ENCODE peak calls at places on chromosome 2, in five cellular contexts. One of them, this sample, is unnamed.

GRCh38 chr2:195535911-195536522 is 121.0 kb upstream of the SLC39A10 start:
- DNase-seq in lower leg skin: peak
- DNase-seq in cardiac fibroblast: no peak
- DNase-seq in BE2C: no peak
- DNase-seq in astrocyte of the spinal cord: no peak
- DNase-seq in this sample: no peak

GRCh38 chr2:56410140-56410539 is 226.3 kb downstream of the CCDC85A start:
- DNase-seq in lower leg skin: no peak
- DNase-seq in cardiac fibroblast: no peak
- DNase-seq in BE2C: no peak
- DNase-seq in astrocyte of the spinal cord: no peak
- DNase-seq in this sample: peak

GRCh38 chr2:85106489-85107180 is 26.6 kb upstream of the TCF7L1 start:
- DNase-seq in lower leg skin: no peak
- DNase-seq in cardiac fibroblast: peak
- DNase-seq in BE2C: no peak
- DNase-seq in astrocyte of the spinal cord: no peak
- DNase-seq in this sample: peak

GRCh38 chr2:235219048-235219447 is 267.2 kb downstream of the SH3BP4 start:
- DNase-seq in lower leg skin: no peak
- DNase-seq in cardiac fibroblast: no peak
- DNase-seq in BE2C: no peak
- DNase-seq in astrocyte of the spinal cord: no peak
- DNase-seq in this sample: no peak

GRCh38 chr2:46653539-46653938 is 174.2 kb downstream of the TMEM247 start:
- DNase-seq in lower leg skin: no peak
- DNase-seq in cardiac fibroblast: peak
- DNase-seq in astrocyte of the spinal cord: no peak
- DNase-seq in BE2C: no peak
- DNase-seq in this sample: no peak

GRCh38 chr2:203811491-203812221 is 55.9 kb upstream of the CTLA4 start:
- DNase-seq in lower leg skin: peak
- DNase-seq in cardiac fibroblast: peak
- DNase-seq in BE2C: no peak
- DNase-seq in astrocyte of the spinal cord: peak
- DNase-seq in this sample: peak

GRCh38 chr2:4628931-4629565 is 925.7 kb downstream of the DCDC2C start:
- DNase-seq in astrocyte of the spinal cord: no peak
- DNase-seq in lower leg skin: no peak
- DNase-seq in BE2C: no peak
- DNase-seq in cardiac fibroblast: no peak
- DNase-seq in this sample: no peak

GRCh38 chr2:176423819-176424218 is 154.6 kb downstream of the MTX2 start:
- DNase-seq in BE2C: no peak
- DNase-seq in cardiac fibroblast: no peak
- DNase-seq in lower leg skin: no peak
- DNase-seq in astrocyte of the spinal cord: no peak
- DNase-seq in this sample: no peak

GRCh38 chr2:11417946-11418585 is 47.9 kb downstream of the E2F6 start:
- DNase-seq in lower leg skin: no peak
- DNase-seq in astrocyte of the spinal cord: no peak
- DNase-seq in BE2C: no peak
- DNase-seq in cardiac fibroblast: no peak
- DNase-seq in this sample: peak

GRCh38 chr2:172829229-172829628 is 93.6 kb downstream of the RAPGEF4 start:
- DNase-seq in lower leg skin: no peak
- DNase-seq in cardiac fibroblast: peak
- DNase-seq in astrocyte of the spinal cord: peak
- DNase-seq in BE2C: no peak
- DNase-seq in this sample: peak

GRCh38 chr2:144431384-144431783 is 88.5 kb downstream of the ZEB2 start:
- DNase-seq in cardiac fibroblast: no peak
- DNase-seq in lower leg skin: no peak
- DNase-seq in astrocyte of the spinal cord: no peak
- DNase-seq in BE2C: no peak
- DNase-seq in this sample: no peak

GRCh38 chr2:161379740-161380139 is 36.4 kb upstream of the TBR1 start:
- DNase-seq in BE2C: no peak
- DNase-seq in lower leg skin: no peak
- DNase-seq in astrocyte of the spinal cord: no peak
- DNase-seq in cardiac fibroblast: no peak
- DNase-seq in this sample: no peak

GRCh38 chr2:11796190-11797171 is 50.0 kb downstream of the LPIN1 start:
- DNase-seq in lower leg skin: peak
- DNase-seq in cardiac fibroblast: peak
- DNase-seq in astrocyte of the spinal cord: no peak
- DNase-seq in BE2C: no peak
- DNase-seq in this sample: no peak

GRCh38 chr2:36387258-36387916 is 31.8 kb downstream of the CRIM1 start:
- DNase-seq in cardiac fibroblast: no peak
- DNase-seq in lower leg skin: no peak
- DNase-seq in BE2C: no peak
- DNase-seq in astrocyte of the spinal cord: no peak
- DNase-seq in this sample: no peak

GRCh38 chr2:54208364-54209240 is 47.4 kb downstream of the TSPYL6 start:
- DNase-seq in astrocyte of the spinal cord: peak
- DNase-seq in BE2C: no peak
- DNase-seq in cardiac fibroblast: peak
- DNase-seq in lower leg skin: no peak
- DNase-seq in this sample: no peak

GRCh38 chr2:207511851-207512250 is 17.9 kb upstream of the CREB1 start:
- DNase-seq in BE2C: no peak
- DNase-seq in astrocyte of the spinal cord: no peak
- DNase-seq in lower leg skin: no peak
- DNase-seq in cardiac fibroblast: peak
- DNase-seq in this sample: peak

GRCh38 chr2:98027535-98027934 is 31.8 kb upstream of the TMEM131 start:
- DNase-seq in BE2C: no peak
- DNase-seq in astrocyte of the spinal cord: no peak
- DNase-seq in lower leg skin: no peak
- DNase-seq in cardiac fibroblast: no peak
- DNase-seq in this sample: no peak

GRCh38 chr2:141610564-141610963 is 520.3 kb downstream of the LRP1B start:
- DNase-seq in lower leg skin: no peak
- DNase-seq in astrocyte of the spinal cord: no peak
- DNase-seq in BE2C: no peak
- DNase-seq in cardiac fibroblast: no peak
- DNase-seq in this sample: no peak

GRCh38 chr2:80304522-80304878 is at the start of gene LRRTM1:
- DNase-seq in lower leg skin: no peak
- DNase-seq in BE2C: peak
- DNase-seq in astrocyte of the spinal cord: no peak
- DNase-seq in cardiac fibroblast: peak
- DNase-seq in this sample: peak
- H3K4me3 ChIP-seq in lower leg skin: no peak
- H3K4me3 ChIP-seq in BE2C: peak
- H3K4me3 ChIP-seq in astrocyte of the spinal cord: no peak
- H3K4me3 ChIP-seq in cardiac fibroblast: peak
- H3K4me3 ChIP-seq in this sample: no peak

GRCh38 chr2:178193823-178194599 is at the start of gene OSBPL6:
- DNase-seq in lower leg skin: peak
- DNase-seq in astrocyte of the spinal cord: peak
- DNase-seq in cardiac fibroblast: peak
- DNase-seq in BE2C: peak
- DNase-seq in this sample: peak
- TF ChIP-seq CTCF in lower leg skin: no peak
- TF ChIP-seq CTCF in astrocyte of the spinal cord: no peak
- TF ChIP-seq CTCF in cardiac fibroblast: no peak
- TF ChIP-seq CTCF in BE2C: no peak
- TF ChIP-seq CTCF in this sample: peak

DNA sequence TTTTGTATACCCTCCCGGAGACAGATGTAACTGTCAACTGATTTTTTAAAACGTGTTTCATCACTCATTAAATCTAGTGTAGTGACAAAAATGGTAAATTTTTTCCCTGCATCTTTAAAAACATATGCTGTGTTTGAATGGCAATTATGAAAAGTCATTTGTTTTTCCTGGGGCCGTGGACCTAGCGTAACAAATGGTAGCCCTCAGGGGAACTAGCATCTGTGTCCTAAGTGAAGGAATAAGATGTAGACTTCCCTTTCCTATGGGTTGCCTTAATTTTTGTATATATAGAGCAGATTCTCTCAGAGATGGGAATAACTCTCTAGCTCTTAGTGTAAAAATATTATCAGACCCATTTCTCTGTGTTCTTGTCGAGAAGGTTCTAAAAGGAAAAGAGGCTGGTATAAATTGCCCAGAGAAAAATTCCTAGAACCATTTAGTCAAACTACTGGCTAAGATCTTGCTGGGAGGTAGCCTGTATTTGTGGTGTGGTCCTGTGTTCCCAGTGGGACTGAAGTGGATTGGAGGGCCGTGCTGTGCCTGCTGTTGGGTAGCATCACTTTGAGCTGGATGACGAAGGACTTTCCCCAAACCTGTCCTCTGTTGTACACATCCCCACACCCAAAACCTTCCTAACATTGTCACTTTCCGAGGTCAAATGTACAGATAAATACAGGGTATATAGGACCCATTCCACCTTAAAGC is 85.8 kb downstream of the LIMS1 start:
- DNase-seq in lower leg skin: peak
- DNase-seq in cardiac fibroblast: no peak
- DNase-seq in astrocyte of the spinal cord: no peak
- DNase-seq in BE2C: no peak
- DNase-seq in this sample: no peak
- H3K4me3 ChIP-seq in lower leg skin: no peak
- H3K4me3 ChIP-seq in cardiac fibroblast: no peak
- H3K4me3 ChIP-seq in astrocyte of the spinal cord: no peak
- H3K4me3 ChIP-seq in BE2C: no peak
- H3K4me3 ChIP-seq in this sample: no peak

GRCh38 chr2:101960903-101961286 is 30.9 kb upstream of the IL1R2 start:
- DNase-seq in astrocyte of the spinal cord: no peak
- DNase-seq in cardiac fibroblast: no peak
- DNase-seq in BE2C: no peak
- DNase-seq in lower leg skin: no peak
- DNase-seq in this sample: no peak

GRCh38 chr2:101962243-101962809 is 29.4 kb upstream of the IL1R2 start:
- DNase-seq in cardiac fibroblast: no peak
- DNase-seq in astrocyte of the spinal cord: no peak
- DNase-seq in lower leg skin: no peak
- DNase-seq in BE2C: no peak
- DNase-seq in this sample: no peak

GRCh38 chr2:101958071-101958470 is 33.7 kb upstream of the IL1R2 start:
- DNase-seq in astrocyte of the spinal cord: no peak
- DNase-seq in BE2C: no peak
- DNase-seq in lower leg skin: no peak
- DNase-seq in cardiac fibroblast: peak
- DNase-seq in this sample: peak

GRCh38 chr2:101963198-101963597 is 28.6 kb upstream of the IL1R2 start:
- DNase-seq in lower leg skin: no peak
- DNase-seq in astrocyte of the spinal cord: no peak
- DNase-seq in cardiac fibroblast: no peak
- DNase-seq in BE2C: no peak
- DNase-seq in this sample: no peak

DNA sequence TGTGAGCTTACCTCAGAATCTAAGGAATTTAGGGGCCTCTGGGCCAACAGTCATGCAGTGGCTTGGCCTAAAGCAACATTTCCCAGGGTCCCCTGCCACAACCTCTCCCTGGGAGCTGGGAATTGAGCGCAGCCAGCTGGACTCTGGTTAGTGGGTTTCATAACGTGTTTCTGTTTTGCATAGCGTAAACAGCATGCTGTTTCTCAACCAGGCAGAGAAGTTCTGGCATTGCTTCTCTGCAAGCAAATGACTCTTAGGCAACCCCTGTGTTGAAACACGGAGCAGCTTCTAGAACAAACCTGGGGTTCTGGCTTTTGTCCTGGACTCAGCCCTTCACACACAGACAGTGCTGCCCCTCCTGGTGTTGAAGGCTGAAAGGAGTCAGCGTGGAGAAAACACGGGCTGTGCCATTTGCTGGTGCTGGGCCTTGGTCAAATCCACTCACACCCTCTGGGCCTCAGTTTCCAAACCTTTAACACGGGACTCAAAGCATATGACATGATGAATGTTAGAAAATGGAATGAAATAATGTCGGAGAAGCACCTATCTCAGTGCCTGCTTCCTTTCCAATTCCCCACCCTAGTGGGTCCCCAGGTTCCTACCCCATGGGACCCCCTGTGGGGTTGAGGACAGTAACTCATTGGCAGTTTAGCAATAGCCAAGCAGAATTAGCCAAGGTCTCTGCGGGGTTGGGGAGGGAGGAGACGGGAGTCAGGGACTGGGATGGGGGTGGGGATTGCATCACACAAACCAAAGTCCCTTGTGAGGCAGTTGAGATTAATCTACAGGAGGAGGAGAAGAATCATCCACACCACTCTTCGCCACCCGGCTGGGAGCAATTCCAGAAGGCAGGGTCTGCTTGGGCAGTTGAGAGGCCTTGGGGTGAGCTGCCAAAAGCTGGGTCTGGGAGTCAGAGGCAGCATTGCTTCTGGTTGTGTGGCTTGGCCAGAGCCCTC is 30.2 kb upstream of the IL1R2 start:
- DNase-seq in astrocyte of the spinal cord: peak
- DNase-seq in cardiac fibroblast: peak
- DNase-seq in lower leg skin: peak
- DNase-seq in BE2C: no peak
- DNase-seq in this sample: peak
- TF ChIP-seq CTCF in astrocyte of the spinal cord: peak
- TF ChIP-seq CTCF in cardiac fibroblast: peak
- TF ChIP-seq CTCF in lower leg skin: no peak
- TF ChIP-seq CTCF in BE2C: no peak
- TF ChIP-seq CTCF in this sample: no peak

GRCh38 chr2:200585340-200585729 is 479 bp upstream of the AOX1 start:
- DNase-seq in lower leg skin: no peak
- DNase-seq in cardiac fibroblast: no peak
- DNase-seq in astrocyte of the spinal cord: no peak
- DNase-seq in BE2C: no peak
- DNase-seq in this sample: no peak
- H3K4me3 ChIP-seq in lower leg skin: peak
- H3K4me3 ChIP-seq in cardiac fibroblast: peak
- H3K4me3 ChIP-seq in astrocyte of the spinal cord: peak
- H3K4me3 ChIP-seq in BE2C: peak
- H3K4me3 ChIP-seq in this sample: peak

GRCh38 chr2:187299122-187299906 is 148.7 kb downstream of the CALCRL start:
- DNase-seq in BE2C: no peak
- DNase-seq in lower leg skin: no peak
- DNase-seq in cardiac fibroblast: peak
- DNase-seq in astrocyte of the spinal cord: peak
- DNase-seq in this sample: peak
- TF ChIP-seq CTCF in BE2C: peak
- TF ChIP-seq CTCF in lower leg skin: no peak
- TF ChIP-seq CTCF in cardiac fibroblast: peak
- TF ChIP-seq CTCF in astrocyte of the spinal cord: peak
- TF ChIP-seq CTCF in this sample: peak

GRCh38 chr2:150850641-150851040 is 363.2 kb upstream of the RND3 start:
- DNase-seq in cardiac fibroblast: no peak
- DNase-seq in lower leg skin: no peak
- DNase-seq in astrocyte of the spinal cord: no peak
- DNase-seq in BE2C: no peak
- DNase-seq in this sample: no peak

GRCh38 chr2:150853258-150853657 is 365.8 kb upstream of the RND3 start:
- DNase-seq in BE2C: no peak
- DNase-seq in lower leg skin: no peak
- DNase-seq in astrocyte of the spinal cord: no peak
- DNase-seq in cardiac fibroblast: no peak
- DNase-seq in this sample: no peak

GRCh38 chr2:150846691-150847090 is 359.2 kb upstream of the RND3 start:
- DNase-seq in cardiac fibroblast: no peak
- DNase-seq in lower leg skin: no peak
- DNase-seq in BE2C: no peak
- DNase-seq in astrocyte of the spinal cord: no peak
- DNase-seq in this sample: no peak

GRCh38 chr2:150847578-150847977 is 360.1 kb upstream of the RND3 start:
- DNase-seq in lower leg skin: no peak
- DNase-seq in cardiac fibroblast: no peak
- DNase-seq in astrocyte of the spinal cord: no peak
- DNase-seq in BE2C: no peak
- DNase-seq in this sample: no peak
- H3K4me3 ChIP-seq in lower leg skin: no peak
- H3K4me3 ChIP-seq in cardiac fibroblast: no peak
- H3K4me3 ChIP-seq in astrocyte of the spinal cord: no peak
- H3K4me3 ChIP-seq in BE2C: no peak
- H3K4me3 ChIP-seq in this sample: no peak

GRCh38 chr2:260507-261161 is 3.2 kb downstream of the SH3YL1 start:
- DNase-seq in cardiac fibroblast: no peak
- DNase-seq in BE2C: no peak
- DNase-seq in astrocyte of the spinal cord: no peak
- DNase-seq in lower leg skin: no peak
- DNase-seq in this sample: no peak
- TF ChIP-seq CTCF in cardiac fibroblast: no peak
- TF ChIP-seq CTCF in BE2C: no peak
- TF ChIP-seq CTCF in astrocyte of the spinal cord: no peak
- TF ChIP-seq CTCF in lower leg skin: peak
- TF ChIP-seq CTCF in this sample: no peak

This sample was measured in epithelial cell of esophagus.